ENCODE peak calls at places on chromosomes 11 and 22, in seven cellular contexts. H is mammary epithelial cell, W is transverse colon, P is MM.1S, V is HFFc6, K is HFF-Myc, B is fibroblast of mammary gland. Z is an unnamed sample.

GRCh38 chr11:99325807-99326206 is 305.1 kb downstream of the CNTN5 start:
- DNase-seq in W (no peak), H (peak), P (no peak), V (no peak), K (no peak), B (peak), Z (no peak)

GRCh38 chr11:518463-519202 is 11.6 kb upstream of the RNH1 start:
- DNase-seq in W (peak), B (peak), P (no peak), H (peak), V (peak), K (peak), Z (peak)

GRCh38 chr11:93330446-93330984 is at the start of gene DEUP1:
- DNase-seq in V (no peak), H (no peak), B (no peak), P (peak), W (peak), K (no peak), Z (no peak)

GRCh38 chr11:34680918-34681554 is 60.1 kb downstream of the EHF start:
- DNase-seq in H (peak), V (peak), W (no peak), B (peak), P (peak), K (peak), Z (peak)

GRCh38 chr22:26428515-26429457 is at the start of gene ASPHD2:
- DNase-seq in K (peak), B (peak), V (peak), P (peak), H (peak), W (peak), Z (no peak)

GRCh38 chr11:117999354-117999993 is 13.3 kb downstream of the IL10RA start:
- DNase-seq in B (no peak), P (no peak), W (no peak), H (no peak), V (no peak), K (no peak), Z (no peak)

GRCh38 chr22:28952857-28953256 is 69.5 kb downstream of the ZNRF3 start:
- DNase-seq in V (no peak), H (no peak), K (no peak), W (no peak), B (peak), P (no peak), Z (no peak)

GRCh38 chr22:46007848-46008261 is 30.9 kb upstream of the WNT7B start:
- DNase-seq in B (peak), W (peak), V (peak), H (peak), K (peak), P (no peak), Z (peak)

GRCh38 chr11:27468209-27468608 is 4.4 kb downstream of the LGR4 start:
- DNase-seq in V (peak), P (no peak), W (no peak), H (peak), B (peak), K (no peak), Z (no peak)

DNA sequence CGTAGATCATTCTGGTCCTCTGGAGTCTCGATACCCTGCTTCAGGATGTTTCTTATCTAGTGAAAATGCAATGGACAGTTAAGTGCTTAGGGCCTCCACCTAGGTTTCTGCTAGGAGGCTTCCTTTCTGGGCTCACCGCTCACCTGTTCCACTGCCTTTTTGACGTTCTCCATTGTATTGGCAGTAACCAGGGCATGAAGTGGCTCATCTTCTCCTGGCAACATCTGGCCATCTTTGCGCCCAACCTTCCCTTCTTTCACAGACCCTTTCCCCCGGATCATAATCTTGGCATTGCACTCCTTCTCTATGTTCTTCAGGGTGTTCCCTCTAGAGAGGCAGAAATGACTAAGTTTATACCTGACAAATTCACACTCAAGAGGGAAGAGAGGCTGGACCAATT is 9.1 kb downstream of the SF1 start:
- DNase-seq in P (no peak), V (no peak), B (no peak), W (no peak), H (no peak), K (no peak), Z (no peak)
- TF ChIP-seq CTCF in P (no peak), V (no peak), B (no peak), W (no peak), H (no peak), K (no peak), Z (no peak)

DNA sequence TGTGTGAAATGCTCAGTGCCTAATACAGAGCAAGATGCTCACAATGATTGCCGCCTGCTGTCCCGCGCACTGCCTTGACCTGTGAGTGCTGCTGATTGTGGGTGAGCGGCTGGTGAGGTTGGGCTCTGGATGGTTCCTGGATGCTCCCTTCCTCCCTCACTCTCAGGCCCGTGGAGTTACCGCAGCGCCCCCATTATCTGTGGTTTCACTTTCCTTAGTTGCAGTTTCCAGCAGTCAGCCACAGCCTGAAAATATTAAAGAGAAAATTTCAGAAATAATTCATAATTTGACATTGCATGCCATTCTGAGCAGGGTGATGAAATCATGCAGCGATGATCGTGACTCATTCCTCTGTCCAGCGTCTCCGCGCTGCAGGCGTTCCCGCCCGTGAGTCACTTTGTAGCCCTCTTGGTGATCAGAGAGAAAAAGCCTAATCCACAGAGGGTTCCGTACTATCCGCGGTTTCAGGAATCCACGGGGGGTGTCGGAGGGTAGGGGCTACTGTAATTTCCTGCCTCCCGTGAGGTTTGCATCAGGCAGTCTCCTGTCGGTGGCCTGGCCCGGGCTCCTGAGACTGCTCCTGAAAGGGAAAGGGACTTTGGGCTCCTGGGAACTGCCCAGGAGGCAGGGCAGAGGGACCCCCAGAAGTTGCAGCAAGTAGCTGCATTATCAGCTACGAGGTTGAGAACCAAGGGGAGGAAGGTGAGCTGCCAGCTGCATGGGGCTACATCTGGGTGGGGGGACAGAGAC is 10.6 kb downstream of the RPL3 start:
- DNase-seq in V (peak), H (peak), B (peak), W (peak), P (no peak), K (peak), Z (peak)
- TF ChIP-seq CTCF in V (peak), H (no peak), B (peak), W (no peak), P (no peak), K (peak), Z (peak)

GRCh38 chr11:116548286-116548685 is 224.5 kb downstream of the BUD13 start:
- DNase-seq in W (no peak), K (no peak), P (no peak), H (no peak), V (no peak), B (no peak), Z (no peak)

GRCh38 chr11:116556483-116556882 is 216.3 kb downstream of the BUD13 start:
- DNase-seq in K (no peak), H (no peak), B (no peak), P (no peak), W (no peak), V (no peak), Z (no peak)

GRCh38 chr11:116557261-116557660 is 215.5 kb downstream of the BUD13 start:
- DNase-seq in K (peak), P (no peak), H (no peak), B (peak), V (peak), W (no peak), Z (no peak)

GRCh38 chr11:116558504-116559252 is 214.1 kb downstream of the BUD13 start:
- DNase-seq in V (peak), W (no peak), H (no peak), K (no peak), B (peak), P (no peak), Z (no peak)

DNA sequence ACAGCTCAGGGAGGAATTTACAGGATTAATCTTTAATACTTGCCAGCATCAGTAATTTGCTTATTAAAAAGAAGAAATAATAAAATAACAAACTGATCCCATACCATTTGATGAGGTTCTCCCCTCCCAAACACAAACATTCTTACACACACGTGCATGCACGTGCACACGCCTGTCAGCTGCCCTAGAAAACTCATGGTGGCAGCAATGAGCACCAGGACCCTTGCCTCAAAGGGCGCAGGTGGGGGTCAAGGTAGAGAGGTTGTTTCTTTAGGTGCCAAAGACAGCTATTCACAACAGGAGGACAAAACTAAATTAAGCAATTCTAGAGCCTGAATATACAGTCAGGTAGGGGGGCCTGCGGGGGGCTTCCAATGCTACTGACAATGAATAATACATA is 219.3 kb downstream of the BUD13 start:
- DNase-seq in K (no peak), B (no peak), P (no peak), W (no peak), V (no peak), H (no peak), Z (no peak)
- TF ChIP-seq CTCF in K (no peak), B (no peak), P (no peak), W (no peak), V (no peak), H (no peak), Z (no peak)

DNA sequence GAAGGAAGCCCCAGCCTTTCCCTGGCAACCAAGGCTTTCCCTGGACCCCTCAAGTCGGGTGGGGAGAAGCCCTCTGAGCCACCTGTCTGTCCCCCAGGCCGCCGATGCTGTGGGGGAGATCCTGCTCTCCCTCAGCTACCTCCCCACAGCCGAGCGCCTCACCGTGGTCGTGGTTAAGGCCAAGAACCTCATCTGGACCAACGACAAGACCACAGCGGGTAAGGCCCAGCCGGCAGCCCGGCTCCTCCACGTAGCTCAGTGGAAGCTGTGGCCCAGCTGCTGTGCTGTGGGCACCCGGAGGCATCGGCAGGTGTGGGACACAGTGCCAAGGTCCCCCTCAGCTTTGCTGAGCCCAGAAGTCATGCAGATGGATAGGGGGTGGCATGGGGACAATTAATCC is 12.2 kb upstream of the RHOD start:
- DNase-seq in W (no peak), B (no peak), K (no peak), P (no peak), H (no peak), V (no peak), Z (no peak)
- TF ChIP-seq CTCF in W (no peak), B (no peak), K (no peak), P (no peak), H (no peak), V (no peak), Z (no peak)

GRCh38 chr11:87722756-87723599 is 452.3 kb downstream of the RAB38 start:
- DNase-seq in V (no peak), H (peak), K (no peak), P (peak), B (peak), W (peak), Z (no peak)
- TF ChIP-seq CTCF in V (peak), H (peak), K (peak), P (peak), B (peak), W (peak), Z (peak)

DNA sequence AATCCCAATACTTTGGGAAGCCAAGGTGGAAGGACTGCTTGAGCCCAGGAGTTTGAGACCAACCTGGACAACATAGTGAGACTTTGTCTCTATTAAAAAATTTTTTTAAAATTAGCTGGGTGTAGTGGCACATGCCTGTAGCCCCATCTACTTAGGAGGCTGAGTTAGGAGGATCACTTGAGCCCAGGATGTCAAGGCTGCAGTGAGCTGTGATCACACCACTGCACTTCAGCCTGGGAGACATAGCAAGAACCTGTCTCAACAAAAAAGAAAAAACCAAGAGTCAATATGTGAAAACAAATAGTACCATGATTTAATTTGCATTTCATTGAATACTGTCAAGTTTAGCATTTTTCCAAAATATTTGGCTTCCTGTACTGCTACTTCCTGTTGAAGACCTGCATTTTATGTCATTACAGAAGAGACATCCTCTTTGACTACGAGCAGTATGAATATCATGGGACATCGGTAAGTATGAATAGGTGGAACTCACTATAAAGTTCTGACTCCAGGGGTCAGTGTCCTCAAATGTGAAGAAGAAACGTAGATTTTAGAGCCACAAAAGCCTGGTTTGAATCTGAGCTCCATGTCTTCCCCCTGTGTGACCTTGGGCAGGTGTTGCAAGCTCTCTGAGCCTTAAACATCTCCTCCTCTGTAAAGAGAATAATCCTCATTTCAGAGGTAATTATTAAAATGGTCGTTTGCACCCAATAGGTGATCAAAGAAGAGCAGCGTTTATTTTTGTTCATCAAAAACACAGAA is 16.0 kb downstream of the CDC45 start:
- DNase-seq in B (peak), K (no peak), W (no peak), H (no peak), P (no peak), V (peak), Z (no peak)
- TF ChIP-seq CTCF in B (peak), K (no peak), W (no peak), H (no peak), P (no peak), V (peak), Z (peak)

DNA sequence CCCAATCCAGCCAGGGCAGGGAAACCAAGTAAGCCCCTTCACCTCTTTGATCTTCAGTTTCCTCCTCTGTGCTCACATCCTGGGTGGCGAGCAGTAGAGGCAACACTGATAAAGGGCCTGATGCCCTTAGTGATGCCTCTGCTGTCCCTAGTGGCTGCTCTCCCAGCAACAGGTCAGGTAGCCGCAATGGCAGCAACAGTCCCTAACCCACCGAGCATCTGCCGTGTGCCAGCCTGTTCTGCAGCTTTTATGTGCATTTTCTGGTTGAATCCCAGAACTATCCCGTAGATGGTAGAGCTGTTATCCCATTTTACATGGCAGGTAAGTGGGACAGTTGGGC is 5.2 kb downstream of the SCYL1 start:
- DNase-seq in K (no peak), W (no peak), H (no peak), B (no peak), P (no peak), V (no peak), Z (no peak)
- TF ChIP-seq CTCF in K (peak), W (no peak), H (peak), B (peak), P (peak), V (peak), Z (no peak)

Z was measured in AG09319.